ENCODE peak calls at places on chromosome 4, in five cellular contexts. C is GM06990, L is NCI-H2171, A is tibial nerve, K is NCI-H1092. I is an unnamed sample.

GRCh38 chr4:103098746-103099421 is 750 bp downstream of the BDH2 start:
- DNase-seq in C (no peak), A (no peak), L (no peak), K (no peak), I (no peak)

GRCh38 chr4:80465238-80465637 is 129.7 kb downstream of the CFAP299 start:
- DNase-seq in A (no peak), C (no peak), L (no peak), K (no peak), I (no peak)

GRCh38 chr4:2932951-2933565 is 30.1 kb downstream of the NOP14 start:
- DNase-seq in K (no peak), A (no peak), L (no peak), C (peak; percentile 46), I (peak; percentile 71)

GRCh38 chr4:93947318-93947717 is 118.8 kb downstream of the ATOH1 start:
- DNase-seq in A (no peak), C (no peak), L (no peak), K (no peak), I (no peak)

GRCh38 chr4:6259886-6260285 is 9.8 kb upstream of the WFS1 start:
- DNase-seq in C (no peak), A (no peak), L (no peak), K (no peak), I (no peak)

GRCh38 chr4:11546391-11547160 is 117.9 kb upstream of the HS3ST1 start:
- DNase-seq in C (no peak), K (no peak), A (no peak), L (no peak), I (no peak)

GRCh38 chr4:149176019-149176418 is 639.6 kb downstream of the IQCM start:
- DNase-seq in A (no peak), K (no peak), L (no peak), C (no peak), I (no peak)

GRCh38 chr4:162921178-162921785 is 245.4 kb downstream of the NAF1 start:
- DNase-seq in A (no peak), K (no peak), L (no peak), C (no peak), I (no peak)

GRCh38 chr4:15234101-15234500 is 193.7 kb upstream of the C1QTNF7 start:
- DNase-seq in L (no peak), C (no peak), A (no peak), K (no peak), I (no peak)

GRCh38 chr4:88481557-88481956 is 24.6 kb downstream of the HERC5 start:
- DNase-seq in A (no peak), C (no peak), L (no peak), K (no peak), I (no peak)

GRCh38 chr4:1276984-1277383 is 12.7 kb upstream of the MAEA start:
- DNase-seq in K (no peak), A (no peak), C (no peak), L (no peak), I (no peak)

GRCh38 chr4:109998867-109999303 is 86.2 kb downstream of the EGF start:
- DNase-seq in K (peak; percentile 22), L (no peak), A (no peak), C (no peak), I (no peak)

GRCh38 chr4:122536001-122536400 is 79.5 kb upstream of the IL2 start:
- DNase-seq in C (no peak), A (no peak), L (no peak), K (no peak), I (no peak)

GRCh38 chr4:105619193-105619931 is 66.9 kb downstream of the ARHGEF38 start:
- DNase-seq in C (no peak), A (peak; percentile 29), K (peak; percentile 90), L (no peak), I (no peak)

GRCh38 chr4:153440475-153440874 is 25.7 kb upstream of the TMEM131L start:
- DNase-seq in K (no peak), C (no peak), A (no peak), L (no peak), I (no peak)

GRCh38 chr4:147526272-147526654 is 45.4 kb downstream of the EDNRA start:
- DNase-seq in K (no peak), C (no peak), A (no peak), L (no peak), I (no peak)

GRCh38 chr4:3467601-3468031 is 4.5 kb downstream of the DOK7 start:
- DNase-seq in L (no peak), K (no peak), C (peak; percentile 3), A (no peak), I (no peak)

GRCh38 chr4:185721190-185721948 is 90.6 kb downstream of the SORBS2 start:
- DNase-seq in K (no peak), A (no peak), C (no peak), L (no peak), I (no peak)

GRCh38 chr4:7828011-7828720 is 111.5 kb downstream of the AFAP1 start:
- DNase-seq in A (peak; percentile 42), L (no peak), C (peak; percentile 25), K (no peak), I (peak; percentile 81)

GRCh38 chr4:33187035-33187434 is 2466.9 kb downstream of the PCDH7 start:
- DNase-seq in A (no peak), C (no peak), K (no peak), L (no peak), I (no peak)

GRCh38 chr4:150641604-150642003 is 59.7 kb downstream of the MAB21L2 start:
- DNase-seq in L (no peak), A (no peak), K (no peak), C (no peak), I (no peak)

GRCh38 chr4:183205193-183205592 is 106.1 kb downstream of the WWC2 start:
- DNase-seq in K (no peak), C (no peak), L (no peak), A (no peak), I (no peak)

GRCh38 chr4:24988776-24989175 is 42.0 kb downstream of the LGI2 start:
- DNase-seq in K (no peak), L (no peak), A (no peak), C (no peak), I (no peak)

GRCh38 chr4:100278567-100278966 is 88.3 kb upstream of the DDIT4L start:
- DNase-seq in A (no peak), C (no peak), K (no peak), L (no peak), I (no peak)

GRCh38 chr4:74631338-74631737 is 163.0 kb downstream of the BTC start:
- DNase-seq in K (no peak), C (no peak), A (no peak), L (no peak), I (no peak)

GRCh38 chr4:86416081-86416480 is 56.2 kb upstream of the MAPK10 start:
- DNase-seq in A (no peak), C (no peak), L (no peak), K (no peak), I (no peak)

GRCh38 chr4:72951628-72952027 is 117.9 kb downstream of the COX18 start:
- DNase-seq in L (no peak), A (no peak), K (no peak), C (no peak), I (no peak)

GRCh38 chr4:182536221-182536620 is 293.0 kb downstream of the TENM3 start:
- DNase-seq in K (no peak), C (no peak), A (no peak), L (no peak), I (no peak)

GRCh38 chr4:1449833-1450741 is 43.8 kb upstream of the NKX1-1 start:
- DNase-seq in L (no peak), C (no peak), A (no peak), K (no peak), I (peak; percentile 71)

GRCh38 chr4:184684491-184685189 is 35.1 kb downstream of the PRIMPOL start:
- DNase-seq in C (no peak), K (no peak), A (no peak), L (no peak), I (no peak)

GRCh38 chr4:155822572-155822971 is 43.5 kb downstream of the ASIC5 start:
- DNase-seq in C (no peak), K (no peak), A (no peak), L (no peak), I (no peak)

GRCh38 chr4:39638358-39639239 is at the start of gene SMIM14:
- DNase-seq in A (peak; percentile 97), C (peak; percentile 94), K (peak; percentile 95), L (peak; percentile 86), I (peak; percentile 99)

GRCh38 chr4:17846256-17846655 is 35.5 kb downstream of the NCAPG start:
- DNase-seq in A (no peak), C (no peak), L (no peak), K (no peak), I (no peak)

I was measured in coronary artery.